ENCODE peak calls at places on chromosomes 3 and 15, in eight cellular contexts. Q, R, X, B, P, M, D and A are unnamed samples.

GRCh38 chr3:187150186-187150585 is 10.9 kb upstream of the RPL39L start:
- DNase-seq in M (no peak), X (no peak), P (no peak), D (no peak), B (no peak), Q (no peak), R (no peak), A (no peak)

GRCh38 chr3:46811615-46812236 is 51.5 kb downstream of the MYL3 start:
- DNase-seq in R (peak; percentile 71), B (peak; percentile 32), Q (peak; percentile 66), X (no peak), D (no peak), P (no peak), M (no peak), A (no peak)

GRCh38 chr3:34675383-34676120 is 877.1 kb downstream of the PDCD6IP start:
- DNase-seq in B (no peak), M (no peak), P (no peak), Q (no peak), R (no peak), X (no peak), D (no peak), A (peak; percentile 29)

GRCh38 chr15:55654541-55654940 is 66.4 kb upstream of the PYGO1 start:
- DNase-seq in R (no peak), B (no peak), M (no peak), D (no peak), X (no peak), P (no peak), Q (no peak), A (peak; percentile 5)

GRCh38 chr3:145719118-145719517 is 441.9 kb downstream of the PLOD2 start:
- DNase-seq in Q (no peak), P (no peak), X (no peak), M (no peak), D (no peak), R (no peak), B (no peak), A (no peak)

GRCh38 chr15:65816441-65816840 is 24.3 kb upstream of the DENND4A start:
- DNase-seq in R (no peak), Q (no peak), P (no peak), B (no peak), X (no peak), M (no peak), D (no peak), A (no peak)

GRCh38 chr3:152472606-152472954 is 203.9 kb downstream of the MBNL1 start:
- DNase-seq in B (no peak), P (no peak), Q (no peak), R (no peak), M (no peak), X (no peak), D (no peak), A (no peak)

GRCh38 chr3:45604999-45605398 is 10.4 kb downstream of the LIMD1 start:
- DNase-seq in X (no peak), B (no peak), Q (no peak), P (no peak), M (no peak), D (no peak), R (no peak), A (no peak)

GRCh38 chr15:99106417-99107220 is 1.7 kb downstream of the SYNM start:
- DNase-seq in D (peak; percentile 55), P (no peak), X (no peak), R (peak; percentile 33), Q (no peak), B (no peak), M (no peak), A (no peak)

GRCh38 chr3:101950510-101950909 is 101.2 kb downstream of the NFKBIZ start:
- DNase-seq in P (peak; percentile 59), D (no peak), R (no peak), B (peak; percentile 54), M (no peak), X (no peak), Q (no peak), A (no peak)

GRCh38 chr3:125061170-125061569 is 5.4 kb upstream of the HEG1 start:
- DNase-seq in P (no peak), R (no peak), X (no peak), B (peak; percentile 37), M (no peak), Q (no peak), D (peak; percentile 36), A (no peak)

GRCh38 chr3:3170998-3171397 is 8.5 kb downstream of the CRBN start:
- DNase-seq in Q (no peak), M (no peak), X (peak; percentile 33), R (no peak), B (no peak), P (no peak), D (no peak), A (peak; percentile 17)

GRCh38 chr15:69853572-69853971 is 244.1 kb downstream of the TLE3 start:
- DNase-seq in X (peak; percentile 74), M (no peak), Q (no peak), P (peak; percentile 63), B (no peak), R (no peak), D (no peak), A (peak; percentile 35)

GRCh38 chr3:157333551-157333991 is 103.1 kb upstream of the PTX3 start:
- DNase-seq in R (no peak), D (no peak), B (no peak), M (no peak), Q (no peak), X (no peak), P (no peak), A (no peak)

GRCh38 chr3:160869825-160870224 is 113.8 kb downstream of the PPM1L start:
- DNase-seq in P (no peak), D (peak; percentile 10), Q (no peak), X (no peak), M (no peak), B (peak; percentile 20), R (peak; percentile 66), A (peak; percentile 91)

GRCh38 chr3:156892701-156893100 is 66.5 kb downstream of the LEKR1 start:
- DNase-seq in D (no peak), M (no peak), P (no peak), Q (no peak), X (peak; percentile 7), R (no peak), B (no peak), A (peak; percentile 8)

GRCh38 chr3:151838574-151839312 is 24.8 kb downstream of the AADAC start:
- DNase-seq in M (peak; percentile 30), X (peak; percentile 75), P (peak; percentile 78), Q (no peak), B (peak; percentile 62), R (peak; percentile 75), D (no peak), A (peak; percentile 88)

GRCh38 chr3:59469948-59470723 is 420.3 kb upstream of the CFAP20DC start:
- DNase-seq in X (no peak), P (no peak), R (no peak), Q (no peak), M (no peak), D (no peak), B (no peak), A (peak; percentile 43)

GRCh38 chr3:8589880-8590556 is 54.6 kb downstream of the SSUH2 start:
- DNase-seq in P (no peak), M (no peak), D (no peak), R (no peak), X (no peak), Q (no peak), B (no peak), A (no peak)

GRCh38 chr3:27141668-27142067 is 227.5 kb downstream of the NEK10 start:
- DNase-seq in D (no peak), B (no peak), P (no peak), R (no peak), X (peak; percentile 26), Q (no peak), M (no peak), A (peak; percentile 8)

GRCh38 chr3:195905970-195906864 is 2.1 kb downstream of the TNK2 start:
- DNase-seq in P (no peak), D (no peak), M (no peak), Q (no peak), X (no peak), R (peak; percentile 44), B (no peak), A (peak; percentile 63)

GRCh38 chr15:90903733-90904536 is 833 bp downstream of the MAN2A2 start:
- DNase-seq in P (peak; percentile 44), Q (no peak), D (no peak), M (no peak), X (no peak), R (peak; percentile 59), B (peak; percentile 42), A (no peak)
- TF ChIP-seq CTCF in P (no peak), Q (no peak), D (no peak), M (no peak), X (peak; percentile 11), R (no peak), B (no peak), A (no peak)

GRCh38 chr3:128804817-128805166 is 74.6 kb upstream of the ACAD9 start:
- DNase-seq in Q (no peak), P (no peak), R (no peak), B (no peak), M (no peak), X (no peak), D (no peak), A (no peak)
- TF ChIP-seq CTCF in Q (no peak), P (no peak), R (no peak), B (no peak), M (no peak), X (no peak), D (no peak), A (no peak)

DNA sequence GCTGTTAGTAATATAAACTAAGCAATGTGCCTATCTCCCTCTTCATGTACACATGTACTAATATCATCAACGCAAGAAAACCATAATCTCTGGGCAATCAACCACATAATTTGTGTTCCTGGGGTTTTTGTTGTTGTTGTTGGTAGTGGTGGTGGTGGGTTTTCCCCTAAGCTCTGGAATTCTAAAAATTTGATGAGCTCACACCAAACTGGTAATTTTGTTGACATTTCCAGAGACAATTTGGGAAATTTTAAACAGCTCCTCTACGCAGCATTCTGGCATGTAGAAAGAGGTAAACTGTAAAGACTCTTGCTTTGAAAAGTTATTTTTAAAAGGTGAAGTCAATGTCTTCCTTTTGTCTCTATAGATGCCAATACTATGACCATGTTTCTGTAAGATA is 126.7 kb downstream of the IGSF11 start:
- DNase-seq in B (no peak), R (no peak), P (no peak), D (no peak), X (no peak), M (no peak), Q (no peak), A (no peak)
- TF ChIP-seq CTCF in B (no peak), R (no peak), P (no peak), D (no peak), X (no peak), M (no peak), Q (no peak), A (no peak)

GRCh38 chr3:52053307-52054304 is 2.8 kb downstream of the DUSP7 start:
- DNase-seq in B (peak; percentile 56), R (no peak), M (no peak), P (no peak), Q (peak; percentile 73), X (no peak), D (no peak), A (peak; percentile 97)

GRCh38 chr3:52056521-52056967 is at the start of gene DUSP7:
- DNase-seq in P (peak; percentile 74), B (peak; percentile 78), Q (peak; percentile 88), M (no peak), X (no peak), D (peak; percentile 80), R (peak; percentile 67), A (peak; percentile 69)

GRCh38 chr3:52052831-52053306 is 3.5 kb downstream of the DUSP7 start:
- DNase-seq in P (no peak), Q (peak; percentile 90), X (no peak), B (peak; percentile 95), M (no peak), R (peak; percentile 63), D (peak; percentile 86), A (peak; percentile 87)

GRCh38 chr3:52055537-52056351 is 627 bp downstream of the DUSP7 start:
- DNase-seq in P (peak; percentile 55), Q (peak; percentile 82), R (peak; percentile 52), M (no peak), B (no peak), D (peak; percentile 57), X (no peak), A (no peak)

GRCh38 chr3:52054689-52055511 is 1.5 kb downstream of the DUSP7 start:
- DNase-seq in R (no peak), M (no peak), D (no peak), X (no peak), B (no peak), Q (no peak), P (no peak), A (no peak)
- TF ChIP-seq CTCF in R (no peak), M (peak; percentile 46), D (peak; percentile 45), X (peak; percentile 36), B (no peak), Q (no peak), P (no peak), A (no peak)